ENCODE peak calls at places on chromosomes 3 and 15, in five cellular contexts. V, D, P, I and Y are unnamed samples.
A peak's percentile ranks its signal among the peaks of the same experiment; 100 is the strongest.

GRCh38 chr3:98259707-98260106 is 4.3 kb upstream of the OR5H6 start:
- DNase-seq in V (no peak), D (no peak), P (no peak), I (no peak), Y (peak; percentile 63)

GRCh38 chr15:29904731-29905417 is 82.6 kb upstream of the TJP1 start:
- DNase-seq in V (peak; percentile 25), D (no peak), P (no peak), I (no peak), Y (no peak)

GRCh38 chr15:76196286-76196948 is 114.9 kb downstream of the ETFA start:
- DNase-seq in V (peak; percentile 89), D (no peak), P (peak; percentile 93), I (no peak), Y (no peak)

GRCh38 chr3:48795997-48796732 is 51.5 kb downstream of the PRKAR2A start:
- DNase-seq in V (no peak), D (no peak), P (no peak), I (no peak), Y (no peak)

GRCh38 chr3:137764563-137765309 is 621 bp downstream of the SOX14 start:
- DNase-seq in V (no peak), D (no peak), P (no peak), I (no peak), Y (peak; percentile 51)

GRCh38 chr15:25180606-25181289 is 226.0 kb downstream of the SNRPN start:
- DNase-seq in V (no peak), D (no peak), P (no peak), I (no peak), Y (no peak)

GRCh38 chr15:66503780-66504562 is 684 bp downstream of the RPL4 start:
- DNase-seq in V (no peak), D (no peak), P (peak; percentile 6), I (no peak), Y (no peak)

GRCh38 chr3:134250717-134251220 is at the start of gene RYK:
- DNase-seq in V (peak; percentile 64), D (peak; percentile 83), P (peak; percentile 69), I (peak; percentile 34), Y (peak; percentile 85)

GRCh38 chr3:177431525-177432255 is 234.4 kb upstream of the TBL1XR1 start:
- DNase-seq in V (no peak), D (peak; percentile 15), P (no peak), I (no peak), Y (no peak)

GRCh38 chr3:196241704-196242103 is 25.4 kb downstream of the SLC51A start:
- DNase-seq in V (no peak), D (no peak), P (no peak), I (no peak), Y (no peak)

GRCh38 chr3:100151024-100151707 is 36.9 kb upstream of the FILIP1L start:
- DNase-seq in V (no peak), D (no peak), P (no peak), I (no peak), Y (no peak)

GRCh38 chr15:57377478-57377847 is 1.2 kb downstream of the CGNL1 start:
- DNase-seq in V (no peak), D (no peak), P (no peak), I (no peak), Y (no peak)

GRCh38 chr3:194816748-194817591 is 131.3 kb downstream of the FAM43A start:
- DNase-seq in V (no peak), D (no peak), P (no peak), I (no peak), Y (no peak)

GRCh38 chr3:61009025-61009424 is 242.2 kb downstream of the FHIT start:
- DNase-seq in V (no peak), D (peak; percentile 17), P (no peak), I (no peak), Y (no peak)

GRCh38 chr3:57815034-57815433 is 58.9 kb downstream of the SLMAP start:
- DNase-seq in V (no peak), D (no peak), P (no peak), I (no peak), Y (no peak)

GRCh38 chr3:31977736-31978135 is 3.3 kb downstream of the OSBPL10 start:
- DNase-seq in V (no peak), D (no peak), P (no peak), I (no peak), Y (no peak)

GRCh38 chr15:101141926-101142527 is 109.8 kb downstream of the CHSY1 start:
- DNase-seq in V (no peak), D (no peak), P (no peak), I (no peak), Y (no peak)

GRCh38 chr15:40059821-40060220 is 20.8 kb upstream of the SRP14 start:
- DNase-seq in V (no peak), D (no peak), P (no peak), I (no peak), Y (no peak)

GRCh38 chr15:29688981-29689723 is 133.1 kb downstream of the TJP1 start:
- DNase-seq in V (no peak), D (no peak), P (no peak), I (no peak), Y (no peak)

GRCh38 chr15:38455096-38455495 is 1.2 kb downstream of the FAM98B start:
- DNase-seq in V (peak; percentile 48), D (no peak), P (peak; percentile 37), I (no peak), Y (no peak)

GRCh38 chr15:48577495-48577894 is 68.0 kb downstream of the FBN1 start:
- DNase-seq in V (no peak), D (no peak), P (peak; percentile 88), I (no peak), Y (no peak)

GRCh38 chr3:18531662-18532061 is 106.5 kb upstream of the SATB1 start:
- DNase-seq in V (no peak), D (no peak), P (no peak), I (no peak), Y (no peak)

GRCh38 chr3:194423317-194423716 is 24.3 kb upstream of the GP5 start:
- DNase-seq in V (peak; percentile 16), D (no peak), P (peak; percentile 38), I (no peak), Y (no peak)

GRCh38 chr3:119301662-119302061 is 7.5 kb downstream of the ARHGAP31 start:
- DNase-seq in V (no peak), D (no peak), P (no peak), I (no peak), Y (no peak)

GRCh38 chr3:114205541-114205940 is 26.7 kb upstream of the DRD3 start:
- DNase-seq in V (no peak), D (no peak), P (no peak), I (no peak), Y (no peak)

GRCh38 chr15:69893863-69894262 is 203.9 kb downstream of the TLE3 start:
- DNase-seq in V (peak; percentile 60), D (no peak), P (peak; percentile 87), I (no peak), Y (no peak)

GRCh38 chr15:85125056-85125661 is 143.5 kb downstream of the PDE8A start:
- DNase-seq in V (peak; percentile 57), D (no peak), P (peak; percentile 45), I (no peak), Y (peak; percentile 39)

GRCh38 chr3:15892828-15893227 is 95.0 kb upstream of the ANKRD28 start:
- DNase-seq in V (peak; percentile 81), D (no peak), P (no peak), I (no peak), Y (no peak)

GRCh38 chr3:67524046-67524445 is 130.4 kb downstream of the SUCLG2 start:
- DNase-seq in V (peak; percentile 32), D (no peak), P (no peak), I (no peak), Y (no peak)

GRCh38 chr3:138328341-138328740 is 1.3 kb downstream of the NME9 start:
- DNase-seq in V (peak; percentile 12), D (no peak), P (peak; percentile 51), I (no peak), Y (no peak)

DNA sequence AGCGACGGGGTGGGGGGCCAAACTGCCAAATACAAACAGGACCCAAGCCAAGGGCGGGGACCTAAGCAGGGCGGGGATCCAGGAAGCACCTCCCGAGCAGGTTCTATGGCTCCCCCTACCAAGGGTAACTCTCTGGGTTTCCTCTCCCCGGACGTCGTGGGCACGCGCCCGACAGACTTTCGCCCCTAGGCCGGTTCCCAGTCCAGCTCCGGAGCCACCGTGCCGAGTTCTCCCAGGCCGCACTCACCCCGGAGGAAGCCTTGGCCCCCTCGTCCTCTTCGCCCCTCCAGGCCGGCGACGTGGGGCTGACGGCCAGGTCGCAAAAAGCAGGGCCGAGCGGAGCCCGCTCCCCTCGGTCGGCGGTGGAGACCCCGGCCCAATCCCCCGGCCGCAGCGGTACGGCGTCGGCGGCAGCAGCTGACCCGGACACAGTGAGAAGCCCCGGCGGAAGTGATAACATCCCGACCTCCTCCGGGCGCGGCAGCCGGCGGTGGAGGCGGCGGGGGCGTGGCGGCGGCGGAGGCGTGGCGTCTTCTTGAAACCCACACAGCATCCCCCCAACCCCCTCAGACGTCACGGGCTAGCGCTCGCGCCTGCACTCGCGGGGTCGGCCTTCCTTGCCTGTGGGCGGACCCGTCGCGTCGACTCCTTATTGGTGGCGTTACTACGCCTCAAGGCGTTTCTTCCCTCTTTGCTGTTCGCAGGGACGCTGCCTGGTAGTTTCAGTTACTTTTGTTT is at the start of gene BNIP2:
- DNase-seq in V (peak; percentile 98), D (peak; percentile 97), P (peak; percentile 99), I (peak; percentile 96), Y (peak; percentile 99)
- H2BK5ac ChIP-seq in V (peak within 1 kb of the TSS; percentile 79), D (no peak within 1 kb of the TSS), P (peak within 1 kb of the TSS; percentile 98), I (peak within 1 kb of the TSS; percentile 92), Y (no peak within 1 kb of the TSS)

DNA sequence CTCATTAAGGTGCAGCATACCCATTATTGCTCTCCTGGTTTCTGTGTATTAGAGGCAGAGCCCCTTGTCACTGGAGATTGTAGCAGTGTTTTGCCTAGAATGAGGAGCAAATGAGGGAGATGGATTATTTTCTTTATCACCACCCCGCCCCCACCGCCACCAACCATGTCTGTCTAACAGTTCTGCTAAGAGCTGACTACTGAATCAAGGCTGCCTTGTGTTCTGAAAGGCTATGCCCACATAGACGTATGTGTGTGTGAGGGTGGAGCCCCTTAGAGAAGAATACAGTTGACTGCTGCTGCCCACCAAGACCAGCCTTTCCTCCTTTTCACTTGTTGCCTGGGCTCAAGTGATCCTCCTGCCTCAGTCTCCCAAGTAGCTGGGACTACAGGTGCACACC is 47.4 kb downstream of the RAD54L2 start:
- DNase-seq in V (no peak), D (no peak), P (no peak), I (no peak), Y (no peak)
- H3K27ac ChIP-seq in V (no peak overlapping the region), D (peak overlapping the region; percentile 27), P (no peak overlapping the region), I (no peak overlapping the region), Y (no peak overlapping the region)

DNA sequence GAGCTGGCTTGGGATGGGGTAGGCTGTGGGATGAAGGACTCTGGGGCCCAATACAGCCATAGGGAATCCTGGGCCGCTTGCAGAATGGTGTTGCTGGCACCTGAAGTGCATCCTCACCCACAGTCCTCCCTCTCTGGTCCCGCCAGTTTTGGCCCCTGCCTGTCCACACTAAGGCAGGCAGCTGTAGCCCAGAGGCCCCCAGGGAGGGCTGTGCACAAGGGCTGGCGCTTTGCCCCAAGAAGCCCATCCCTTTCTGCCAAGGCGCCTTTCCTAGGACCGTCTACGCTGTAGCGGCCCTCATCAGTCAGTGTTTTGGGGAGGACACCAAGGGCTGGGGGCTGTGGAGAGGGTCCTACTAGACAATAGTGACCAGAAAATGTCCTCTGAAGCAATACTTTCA is 116.2 kb upstream of the ABHD17C start:
- DNase-seq in V (no peak), D (no peak), P (no peak), I (no peak), Y (peak; percentile 17)
- H2BK5ac ChIP-seq in V (no peak overlapping the region), D (no peak overlapping the region), P (no peak overlapping the region), I (no peak overlapping the region), Y (no peak overlapping the region)

GRCh38 chr3:117633207-117633606 is 923.6 kb downstream of the TUSC7 start:
- DNase-seq in V (no peak), D (no peak), P (no peak), I (no peak), Y (no peak)
- H3K27ac ChIP-seq in V (no peak overlapping the region), D (no peak overlapping the region), P (no peak overlapping the region), I (no peak overlapping the region), Y (no peak overlapping the region)